ENCODE peak calls at places on chromosome 20, in four cellular contexts. D is GM12878, R is HepG2, W is K562. Y is an unnamed sample.

GRCh38 chr20:50071039-50071888 is 41.7 kb downstream of the UBE2V1 start:
- DNase-seq in R (peak), W (peak), D (no peak), Y (peak)

GRCh38 chr20:33443006-33443511 is 504 bp downstream of the SNTA1 start:
- DNase-seq in R (no peak), W (peak), D (no peak), Y (peak)

GRCh38 chr20:24146231-24146634 is 157.7 kb upstream of the GGTLC1 start:
- DNase-seq in R (no peak), D (no peak), W (no peak), Y (no peak)

GRCh38 chr20:59751075-59751711 is 146.9 kb downstream of the PHACTR3 start:
- DNase-seq in D (peak), R (peak), W (peak), Y (peak)

GRCh38 chr20:24640686-24641085 is 171.3 kb downstream of the SYNDIG1 start:
- DNase-seq in W (no peak), D (no peak), R (no peak), Y (no peak)

GRCh38 chr20:40966516-40967185 is 62.0 kb upstream of the TOP1 start:
- DNase-seq in W (no peak), D (no peak), R (no peak), Y (no peak)

GRCh38 chr20:32539817-32540675 is 45.1 kb downstream of the NOL4L start:
- DNase-seq in R (peak), D (no peak), W (no peak), Y (no peak)

GRCh38 chr20:23086056-23086551 is at the start of gene CD93:
- DNase-seq in R (no peak), W (no peak), D (no peak), Y (no peak)

GRCh38 chr20:19712737-19713260 is 45.3 kb upstream of the RIN2 start:
- DNase-seq in W (no peak), R (no peak), D (no peak), Y (no peak)

GRCh38 chr20:22830138-22830537 is 205.0 kb upstream of the SSTR4 start:
- DNase-seq in D (no peak), R (no peak), W (no peak), Y (no peak)

GRCh38 chr20:544153-544725 is 649 bp upstream of the CSNK2A1 start:
- DNase-seq in W (no peak), D (no peak), R (no peak), Y (no peak)

GRCh38 chr20:8335796-8336195 is 203.7 kb downstream of the PLCB1 start:
- DNase-seq in R (no peak), D (no peak), W (no peak), Y (no peak)

GRCh38 chr20:54744097-54744496 is 268.7 kb downstream of the DOK5 start:
- DNase-seq in W (no peak), R (no peak), D (no peak), Y (no peak)

GRCh38 chr20:32052792-32053362 is 835 bp downstream of the HCK start:
- DNase-seq in R (no peak), W (no peak), D (no peak), Y (no peak)

GRCh38 chr20:54726687-54727086 is 251.3 kb downstream of the DOK5 start:
- DNase-seq in R (no peak), W (no peak), D (no peak), Y (no peak)

GRCh38 chr20:32612351-32612750 is 27.2 kb upstream of the NOL4L start:
- DNase-seq in W (no peak), R (no peak), D (no peak), Y (no peak)

GRCh38 chr20:48827880-48828733 is at the start of gene PREX1:
- DNase-seq in R (no peak), W (peak), D (no peak), Y (peak)

GRCh38 chr20:25046736-25047666 is 10.9 kb downstream of the ACSS1 start:
- DNase-seq in R (no peak), D (no peak), W (no peak), Y (no peak)

GRCh38 chr20:49394264-49394663 is 88.2 kb downstream of the KCNB1 start:
- DNase-seq in W (no peak), D (no peak), R (no peak), Y (no peak)

GRCh38 chr20:24465168-24465567 is 4.3 kb upstream of the SYNDIG1 start:
- DNase-seq in D (no peak), W (no peak), R (no peak), Y (no peak)

GRCh38 chr20:58431134-58431533 is 42.1 kb downstream of the VAPB start:
- DNase-seq in D (no peak), R (no peak), W (no peak), Y (no peak)

GRCh38 chr20:51495921-51496545 is 46.5 kb downstream of the NFATC2 start:
- DNase-seq in D (no peak), R (no peak), W (no peak), Y (no peak)

GRCh38 chr20:59387891-59388290 is 87.5 kb downstream of the EDN3 start:
- DNase-seq in W (no peak), R (no peak), D (no peak), Y (no peak)

GRCh38 chr20:14761903-14762302 is 424.5 kb upstream of the FLRT3 start:
- DNase-seq in D (no peak), W (no peak), R (no peak), Y (no peak)

GRCh38 chr20:44306927-44307326 is 4.1 kb downstream of the FITM2 start:
- DNase-seq in D (no peak), R (no peak), W (no peak), Y (no peak)

GRCh38 chr20:44304383-44304782 is 6.6 kb downstream of the FITM2 start:
- DNase-seq in R (no peak), W (no peak), D (no peak), Y (no peak)

GRCh38 chr20:44310664-44311639 is at the start of gene FITM2:
- DNase-seq in R (peak), D (peak), W (peak), Y (peak)

GRCh38 chr20:44314870-44315269 is 3.9 kb upstream of the FITM2 start:
- DNase-seq in W (no peak), R (no peak), D (no peak), Y (no peak)

DNA sequence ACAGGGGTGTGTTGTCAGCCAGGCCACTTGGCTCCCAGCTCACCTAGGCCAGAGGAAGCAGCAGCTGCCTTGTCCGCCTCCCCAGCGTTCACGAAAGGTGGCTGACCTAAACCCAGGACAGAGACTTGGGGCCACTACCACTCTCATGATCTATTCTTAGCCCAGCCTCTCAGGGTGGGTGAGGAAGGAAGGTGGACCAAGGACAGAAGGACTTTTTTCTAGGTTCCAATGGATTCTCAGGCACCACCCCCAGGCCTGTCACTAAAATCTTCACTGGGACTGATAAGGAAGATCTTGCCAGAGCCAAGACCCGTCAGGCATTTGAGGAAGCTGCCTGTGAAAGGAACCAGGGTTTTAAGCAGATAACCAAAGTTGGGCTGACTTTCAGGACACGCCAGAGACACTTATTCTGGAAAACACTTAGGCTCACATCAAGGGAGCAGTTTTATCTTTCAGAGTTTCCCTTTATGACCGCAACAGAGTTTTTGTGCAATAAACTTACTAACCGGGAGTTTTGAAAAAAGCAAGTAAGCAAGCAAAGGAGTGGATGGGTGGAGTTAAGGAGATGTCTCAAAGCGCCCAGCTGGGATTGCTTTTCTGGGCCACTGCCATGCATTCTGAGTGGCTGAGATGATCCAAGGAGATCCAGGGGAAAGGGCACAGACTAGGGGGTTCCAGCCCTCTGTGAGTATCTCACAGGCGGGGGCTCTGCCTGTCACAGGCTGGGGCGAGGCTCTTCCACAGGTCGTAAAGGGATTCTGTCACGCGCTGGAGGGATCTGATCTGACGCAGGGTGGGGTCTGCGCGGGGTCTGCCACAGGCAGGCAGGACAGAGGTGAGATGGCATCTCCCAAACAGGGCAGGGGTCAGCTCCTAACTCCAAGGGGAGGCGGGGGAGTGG is 989 bp downstream of the FITM2 start:
- DNase-seq in R (no peak), D (no peak), W (peak), Y (no peak)
- TF ChIP-seq TARDBP in R (no peak), D (no peak), W (no peak), Y (no peak)

GRCh38 chr20:1656844-1657243 is 735 bp downstream of the SIRPG start:
- DNase-seq in W (no peak), R (no peak), D (no peak), Y (no peak)

GRCh38 chr20:1661542-1662299 is 4.1 kb upstream of the SIRPG start:
- DNase-seq in W (no peak), D (no peak), R (no peak), Y (no peak)

GRCh38 chr20:1654994-1655393 is 2.6 kb downstream of the SIRPG start:
- DNase-seq in D (no peak), R (no peak), W (no peak), Y (no peak)

GRCh38 chr20:1660263-1660662 is 2.7 kb upstream of the SIRPG start:
- DNase-seq in D (no peak), W (no peak), R (no peak), Y (no peak)

GRCh38 chr20:1657556-1658334 is at the start of gene SIRPG:
- DNase-seq in R (no peak), W (no peak), D (no peak), Y (no peak)
- TF ChIP-seq TARDBP in R (no peak), W (no peak), D (no peak), Y (no peak)

GRCh38 chr20:37365760-37366638 is 20.1 kb downstream of the SRC start:
- DNase-seq in W (no peak), D (peak), R (no peak), Y (no peak)

GRCh38 chr20:37364927-37365272 is 19.0 kb downstream of the SRC start:
- DNase-seq in R (no peak), W (no peak), D (no peak), Y (no peak)

GRCh38 chr20:37364013-37364926 is 18.3 kb downstream of the SRC start:
- DNase-seq in W (no peak), R (no peak), D (no peak), Y (no peak)

GRCh38 chr20:37369846-37370245 is 23.9 kb downstream of the SRC start:
- DNase-seq in D (no peak), W (no peak), R (no peak), Y (no peak)

DNA sequence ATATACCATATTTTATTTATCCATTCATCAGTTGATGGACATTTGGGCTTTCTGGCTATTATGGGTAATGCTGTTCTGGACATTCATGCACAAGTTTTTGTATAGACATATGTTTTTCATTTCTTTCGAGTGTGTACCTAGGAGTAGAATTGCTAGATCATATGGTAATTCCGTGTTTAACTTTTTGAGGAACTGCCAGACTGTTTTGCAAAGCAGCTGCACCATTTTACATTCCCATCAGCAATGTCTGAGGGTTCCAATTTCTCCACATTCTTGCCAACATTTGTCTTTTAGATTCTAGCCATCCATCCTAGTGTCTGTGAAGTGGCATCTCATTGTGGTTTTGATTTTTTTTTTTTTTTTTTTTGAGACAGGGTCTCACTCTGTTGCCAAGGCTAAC is 20.8 kb downstream of the SRC start:
- DNase-seq in W (no peak), R (no peak), D (no peak), Y (no peak)
- TF ChIP-seq TARDBP in W (no peak), R (no peak), D (no peak), Y (no peak)

GRCh38 chr20:35791823-35792222 is 20.0 kb downstream of the PHF20 start:
- DNase-seq in D (no peak), W (no peak), R (no peak), Y (no peak)
- TF ChIP-seq TARDBP in D (no peak), W (no peak), R (no peak), Y (no peak)

GRCh38 chr20:9686455-9686854 is 152.4 kb downstream of the PAK5 start:
- DNase-seq in R (no peak), W (no peak), D (no peak), Y (no peak)
- TF ChIP-seq TARDBP in R (no peak), W (no peak), D (no peak), Y (no peak)

GRCh38 chr20:37406010-37406998 is 60.4 kb downstream of the SRC start:
- DNase-seq in W (peak), D (no peak), R (no peak), Y (peak)

GRCh38 chr20:37403107-37404033 is 57.4 kb downstream of the SRC start:
- DNase-seq in D (no peak), W (no peak), R (no peak), Y (no peak)

GRCh38 chr20:37405351-37405897 is 59.5 kb downstream of the SRC start:
- DNase-seq in R (no peak), W (no peak), D (no peak), Y (no peak)

GRCh38 chr20:37401930-37402675 is 56.2 kb downstream of the SRC start:
- DNase-seq in W (no peak), R (no peak), D (no peak), Y (no peak)

GRCh38 chr20:37404461-37404881 is 58.5 kb downstream of the SRC start:
- DNase-seq in R (no peak), D (no peak), W (no peak), Y (no peak)
- TF ChIP-seq TARDBP in R (no peak), D (no peak), W (no peak), Y (no peak)

DNA sequence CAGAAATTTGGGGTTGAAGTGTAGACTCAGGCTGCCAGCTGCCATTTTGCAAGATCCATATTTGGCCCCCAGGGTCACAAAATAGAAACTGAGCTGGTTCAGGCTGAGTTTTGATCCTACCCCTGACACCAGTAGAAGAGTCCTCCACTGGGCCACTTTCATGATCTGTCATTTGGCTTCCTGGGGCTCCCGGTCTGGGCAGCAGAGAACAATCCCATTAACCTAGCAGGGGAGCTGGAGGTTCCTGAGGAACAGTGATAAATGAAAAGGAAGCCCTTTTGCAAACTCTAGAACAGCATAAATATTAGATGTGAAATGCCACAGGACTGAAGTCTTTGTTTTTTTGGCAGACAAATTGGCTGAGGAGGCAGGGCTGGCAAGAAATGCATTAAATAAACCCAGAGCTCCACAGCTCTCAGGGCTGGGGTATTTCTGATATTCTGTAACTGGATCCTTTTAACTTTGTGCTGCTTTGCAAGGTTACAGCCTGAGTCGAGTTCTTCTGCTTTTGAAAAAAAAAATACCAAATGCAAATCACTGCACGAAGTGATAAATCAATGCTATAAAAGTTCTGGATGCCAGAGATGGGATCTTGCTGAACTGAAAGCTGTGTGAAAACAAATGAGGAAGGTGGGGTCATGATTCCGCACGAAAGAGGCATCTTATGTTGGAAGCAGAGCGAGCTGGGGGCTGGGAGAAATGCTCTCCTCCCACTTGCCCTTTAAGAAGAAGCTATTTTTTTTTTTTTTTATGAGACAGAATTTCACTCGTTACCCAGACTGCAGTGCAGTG is 64.4 kb downstream of the SULF2 start:
- DNase-seq in R (no peak), D (no peak), W (no peak), Y (peak)
- TF ChIP-seq TARDBP in R (no peak), D (no peak), W (no peak), Y (no peak)

DNA sequence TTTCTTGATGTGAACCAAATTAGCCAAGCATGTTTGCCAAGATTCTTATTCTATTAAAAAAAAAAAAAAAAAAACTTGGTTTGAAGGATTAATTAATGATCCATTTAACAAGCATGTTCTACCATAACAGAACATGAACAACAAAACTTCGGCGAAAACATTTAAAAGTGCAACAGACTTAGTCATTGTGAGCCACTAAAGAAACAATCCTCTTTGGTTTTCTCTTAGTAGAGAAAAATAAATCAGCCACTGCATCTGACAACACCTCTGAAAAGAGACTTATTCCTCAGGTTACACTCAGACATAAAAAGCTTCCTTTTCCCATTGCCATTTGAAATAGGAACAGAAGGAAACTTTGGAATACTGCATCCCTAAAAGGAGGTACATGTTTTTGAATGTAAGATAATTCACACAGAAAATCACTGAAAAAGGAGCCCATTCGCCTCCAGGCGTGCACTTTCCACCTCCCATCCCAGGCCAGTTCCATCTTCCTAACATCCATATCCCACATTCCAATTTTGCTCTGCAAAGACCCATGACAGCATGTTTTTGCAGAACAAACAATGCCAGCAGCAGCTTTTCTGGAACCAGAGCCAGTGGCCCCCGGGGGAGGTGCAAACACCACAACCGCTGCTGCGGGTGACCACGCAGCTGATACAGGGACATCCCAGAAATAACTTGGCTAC is 79.5 kb downstream of the ZMYND8 start:
- DNase-seq in R (no peak), D (no peak), W (no peak), Y (no peak)
- TF ChIP-seq TARDBP in R (no peak), D (no peak), W (no peak), Y (no peak)

GRCh38 chr20:17854307-17854903 is 114.2 kb downstream of the SNX5 start:
- DNase-seq in D (no peak), R (peak), W (no peak), Y (peak)
- TF ChIP-seq TARDBP in D (no peak), R (peak), W (no peak), Y (no peak)

GRCh38 chr20:63130654-63131577 is 85.0 kb downstream of the YTHDF1 start:
- DNase-seq in D (no peak), R (no peak), W (no peak), Y (no peak)
- TF ChIP-seq TARDBP in D (no peak), R (no peak), W (no peak), Y (no peak)

Y was measured in HEK293T.